ENCODE peak calls at places on chromosomes 7 and 10, in five cellular contexts. U is breast epithelium; C is anterior cingulate cortex; H is activated CD4-positive, CD25-positive, alpha-beta regulatory T cell treated with anti-CD3 and anti-CD28 coated beads, Interleukin-2, amount 50 U/mL, for 72 hours; A is AG04450. Y is an unnamed sample.

GRCh38 chr7:92133737-92134270 is 473 bp downstream of the CYP51A1 start:
- DNase-seq in U (peak; percentile 61), C (peak; percentile 72), H (peak; percentile 71), A (peak; percentile 36), Y (peak; percentile 48)

GRCh38 chr10:97333601-97334369 is 744 bp downstream of the FRAT2 start:
- DNase-seq in U (no peak), C (peak; percentile 38), H (peak; percentile 63), A (no peak), Y (no peak)

GRCh38 chr10:30822693-30823465 is 193.3 kb upstream of the LYZL2 start:
- DNase-seq in U (no peak), C (no peak), H (no peak), A (no peak), Y (no peak)

GRCh38 chr10:63720072-63720537 is 198.9 kb downstream of the REEP3 start:
- DNase-seq in U (no peak), C (peak; percentile 26), H (no peak), A (no peak), Y (peak; percentile 52)

GRCh38 chr7:141537906-141538305 is 13.3 kb upstream of the AGK start:
- DNase-seq in U (no peak), C (no peak), H (no peak), A (no peak), Y (no peak)

GRCh38 chr7:73851410-73852338 is 9.3 kb upstream of the TMEM270 start:
- DNase-seq in U (no peak), C (no peak), H (no peak), A (peak; percentile 94), Y (no peak)

GRCh38 chr7:132286836-132287235 is 289.4 kb downstream of the PLXNA4 start:
- DNase-seq in U (peak; percentile 60), C (no peak), H (no peak), A (no peak), Y (no peak)

GRCh38 chr7:55420535-55420934 is 55.4 kb downstream of the LANCL2 start:
- DNase-seq in U (no peak), C (no peak), H (no peak), A (no peak), Y (no peak)

GRCh38 chr10:3451516-3452185 is 279.1 kb upstream of the PITRM1 start:
- DNase-seq in U (no peak), C (no peak), H (no peak), A (no peak), Y (no peak)

GRCh38 chr7:149477494-149478443 is 16.9 kb upstream of the ZNF777 start:
- DNase-seq in U (no peak), C (no peak), H (no peak), A (no peak), Y (no peak)

GRCh38 chr10:88659725-88660592 is 4.3 kb upstream of the LIPF start:
- DNase-seq in U (no peak), C (no peak), H (no peak), A (no peak), Y (no peak)

GRCh38 chr7:28855538-28856217 is 102.5 kb downstream of the TRIL start:
- DNase-seq in U (no peak), C (no peak), H (no peak), A (peak; percentile 87), Y (no peak)

GRCh38 chr7:27066148-27066547 is 29.7 kb downstream of the HOXA1 start:
- DNase-seq in U (no peak), C (no peak), H (no peak), A (no peak), Y (no peak)

GRCh38 chr7:6530626-6531491 is 20.4 kb downstream of the GRID2IP start:
- DNase-seq in U (no peak), C (no peak), H (peak; percentile 51), A (no peak), Y (no peak)

GRCh38 chr7:4076701-4077294 is 605.3 kb upstream of the FOXK1 start:
- DNase-seq in U (no peak), C (no peak), H (no peak), A (no peak), Y (no peak)

GRCh38 chr10:63250032-63250431 is 116.9 kb downstream of the NRBF2 start:
- DNase-seq in U (no peak), C (no peak), H (no peak), A (no peak), Y (no peak)

GRCh38 chr7:139895141-139895829 is 66.2 kb downstream of the TBXAS1 start:
- DNase-seq in U (no peak), C (no peak), H (no peak), A (no peak), Y (no peak)